ENCODE peak calls at places on chromosomes 3 and 15, in six cellular contexts. A, H, P, L, O and S are unnamed samples.

GRCh38 chr3:134796313-134797079 is 1.4 kb downstream of the EPHB1 start:
- DNase-seq in O (no peak), H (no peak), A (no peak), L (no peak), P (no peak), S (no peak)

GRCh38 chr15:63086271-63086670 is 35.4 kb upstream of the LACTB start:
- DNase-seq in H (no peak), L (no peak), P (no peak), A (no peak), O (no peak), S (no peak)

GRCh38 chr3:75294124-75294523 is 370.0 kb upstream of the FRG2C start:
- DNase-seq in L (peak), H (peak), O (peak), A (peak), P (peak), S (peak)

GRCh38 chr3:101128786-101129185 is 135.6 kb upstream of the ABI3BP start:
- DNase-seq in O (no peak), H (no peak), L (no peak), A (peak), P (peak), S (no peak)

GRCh38 chr3:100525753-100526612 is 33.6 kb downstream of the TMEM45A start:
- DNase-seq in P (no peak), O (no peak), A (peak), L (peak), H (peak), S (peak)

GRCh38 chr3:115697263-115698053 is 74.1 kb downstream of the GAP43 start:
- DNase-seq in A (no peak), P (no peak), H (no peak), L (no peak), O (no peak), S (peak)

GRCh38 chr15:86540840-86541467 is 461.3 kb downstream of the AGBL1 start:
- DNase-seq in O (no peak), H (no peak), L (peak), P (no peak), A (no peak), S (no peak)

GRCh38 chr3:37262816-37263393 is 88.5 kb upstream of the LRRFIP2 start:
- DNase-seq in A (no peak), P (no peak), L (no peak), O (no peak), H (no peak), S (no peak)

GRCh38 chr15:40844543-40844981 is 714 bp downstream of the SPINT1 start:
- DNase-seq in H (no peak), P (peak), A (peak), L (no peak), O (peak), S (no peak)

DNA sequence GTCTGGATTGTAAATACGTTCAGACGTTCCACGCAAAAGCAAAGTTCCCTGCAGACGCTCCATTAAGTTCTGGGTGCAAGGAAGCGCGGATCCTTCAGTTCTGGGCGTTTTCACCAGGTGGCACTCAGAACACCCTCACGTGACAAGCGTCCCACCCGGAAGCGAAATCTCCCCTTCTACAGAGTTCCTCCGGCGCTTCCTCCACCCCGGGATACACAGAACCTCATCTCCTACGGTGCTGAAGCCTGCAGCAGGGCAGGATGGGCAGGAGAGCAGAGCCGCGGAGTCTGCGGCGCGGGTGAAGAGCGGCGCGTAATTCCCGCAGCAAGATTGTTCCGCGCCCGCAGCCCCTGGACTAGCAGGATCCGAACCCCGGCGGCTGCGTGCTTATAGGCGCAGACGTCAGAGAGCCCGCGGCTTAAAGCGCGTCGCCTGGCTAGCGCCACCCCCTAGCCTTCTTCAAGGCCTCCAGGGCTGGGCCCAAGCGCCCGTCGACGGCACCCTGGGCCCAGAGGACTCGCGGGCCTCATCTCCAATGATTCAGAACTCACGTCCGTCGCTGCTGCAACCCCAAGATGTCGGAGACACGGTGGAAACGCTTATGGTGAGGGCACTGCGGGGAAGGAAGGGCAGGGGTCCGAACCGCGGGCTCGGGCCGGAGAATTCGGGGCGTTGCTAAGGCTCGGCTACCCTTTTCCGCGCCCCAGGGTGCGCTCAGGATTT is at the start of gene SLC25A38:
- DNase-seq in A (peak), O (peak), P (peak), L (peak), H (peak), S (peak)
- TF ChIP-seq POLR2A in A (peak), O (peak), P (no peak), L (peak), H (no peak), S (peak)

GRCh38 chr3:55569033-55569518 is 82.0 kb upstream of the WNT5A start:
- DNase-seq in H (no peak), A (no peak), L (no peak), P (no peak), O (no peak), S (no peak)
- TF ChIP-seq POLR2A in H (no peak), A (no peak), L (no peak), P (no peak), O (no peak), S (no peak)

GRCh38 chr15:84925906-84926305 is 41.4 kb downstream of the SLC28A1 start:
- DNase-seq in A (no peak), H (no peak), O (no peak), P (no peak), L (no peak), S (no peak)

GRCh38 chr15:84928843-84929168 is 44.3 kb downstream of the SLC28A1 start:
- DNase-seq in L (no peak), A (no peak), H (no peak), O (no peak), P (no peak), S (no peak)

GRCh38 chr15:84926491-84927220 is 42.2 kb downstream of the SLC28A1 start:
- DNase-seq in P (no peak), L (no peak), H (no peak), O (no peak), A (no peak), S (no peak)

GRCh38 chr15:84934942-84935729 is 46.5 kb upstream of the PDE8A start:
- DNase-seq in A (no peak), P (no peak), H (no peak), L (peak), O (no peak), S (no peak)

DNA sequence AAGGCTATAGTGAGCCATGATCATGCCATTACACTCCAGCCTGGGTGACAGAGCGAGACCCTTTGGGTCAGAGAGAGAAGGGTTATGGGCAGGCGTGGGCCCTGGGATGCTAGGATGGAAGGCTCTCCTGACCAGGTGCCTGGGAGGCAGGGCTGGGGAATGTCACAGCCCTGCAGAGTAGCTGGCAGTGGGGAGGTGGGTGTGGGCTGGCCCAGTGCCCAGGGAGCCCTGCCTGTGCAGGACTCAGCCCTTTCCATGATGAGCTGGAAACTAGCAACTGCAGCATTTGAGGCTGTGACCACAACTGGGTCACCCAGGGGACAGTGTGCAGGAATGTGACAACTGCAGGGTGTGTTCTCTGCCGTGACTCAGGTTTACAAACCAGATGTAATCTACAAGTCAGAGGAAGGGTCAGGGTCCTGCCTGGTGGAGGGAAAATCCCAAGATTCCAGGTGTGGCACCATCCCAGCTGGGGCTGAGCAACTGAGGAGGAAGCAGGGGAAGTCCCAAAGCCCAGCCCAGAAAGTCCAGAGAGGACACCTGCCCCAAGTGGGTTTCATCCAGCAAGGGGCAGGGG is 45.4 kb downstream of the SLC28A1 start:
- DNase-seq in H (no peak), A (peak), L (peak), P (peak), O (no peak), S (peak)
- TF ChIP-seq POLR2A in H (no peak), A (no peak), L (no peak), P (no peak), O (no peak), S (no peak)

GRCh38 chr15:74867562-74868458 is 5.4 kb downstream of the SCAMP2 start:
- DNase-seq in O (no peak), A (no peak), L (no peak), P (peak), H (no peak), S (no peak)
- TF ChIP-seq POLR2A in O (no peak), A (no peak), L (no peak), P (no peak), H (no peak), S (no peak)

GRCh38 chr15:56960116-56960515 is 41.7 kb downstream of the TCF12 start:
- DNase-seq in O (no peak), H (no peak), A (no peak), P (no peak), L (no peak), S (no peak)
- TF ChIP-seq POLR2A in O (no peak), H (no peak), A (no peak), P (no peak), L (no peak), S (no peak)

GRCh38 chr3:128127236-128127635 is 3.6 kb upstream of the RUVBL1 start:
- DNase-seq in L (no peak), A (no peak), P (no peak), H (no peak), O (no peak), S (no peak)

GRCh38 chr3:128123231-128123537 is 428 bp downstream of the RUVBL1 start:
- DNase-seq in L (no peak), H (peak), A (no peak), O (no peak), P (no peak), S (no peak)

GRCh38 chr3:128122013-128122412 is 1.6 kb downstream of the RUVBL1 start:
- DNase-seq in O (no peak), H (no peak), L (no peak), A (no peak), P (no peak), S (no peak)

DNA sequence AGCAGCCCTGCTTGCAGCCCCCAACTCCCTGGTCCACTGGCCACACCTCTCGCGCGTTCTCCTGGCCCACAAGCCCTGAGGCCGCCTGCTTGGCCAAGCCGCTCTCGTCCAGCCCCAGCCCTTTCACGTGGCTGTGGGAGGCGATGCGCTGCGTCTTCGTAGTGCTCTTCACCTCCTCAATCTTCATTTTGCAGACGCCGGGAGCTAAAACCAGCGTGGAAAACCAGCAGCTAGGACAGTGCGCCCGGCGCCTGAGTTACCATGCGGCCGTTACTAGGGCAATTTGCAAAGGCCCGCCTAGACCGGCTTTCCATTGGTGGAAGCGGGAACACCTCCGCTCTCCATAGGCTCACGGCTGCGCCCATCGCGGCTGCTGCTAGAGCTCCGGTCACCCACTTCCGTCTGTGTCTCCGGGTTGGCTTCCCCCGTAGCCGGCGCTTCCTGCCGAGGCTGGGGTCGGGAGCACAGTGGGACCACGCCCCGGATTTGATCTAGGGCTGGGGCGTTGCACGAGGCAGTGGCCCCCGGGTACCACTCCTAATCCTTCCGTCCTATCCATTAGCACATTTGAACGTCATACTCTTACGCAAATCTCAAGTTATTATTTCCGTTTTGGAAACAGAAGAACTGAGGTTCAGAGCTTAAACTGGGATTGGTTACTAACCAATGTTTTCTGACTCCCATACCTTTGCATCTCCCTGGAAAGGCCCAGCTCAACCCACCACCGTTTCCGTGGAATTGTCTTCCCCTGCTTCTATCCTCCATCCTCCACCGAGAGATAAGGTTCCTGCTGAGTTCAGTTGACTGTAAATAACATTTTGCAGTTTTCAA is at the start of gene RUVBL1:
- DNase-seq in P (peak), L (peak), H (peak), A (peak), O (peak), S (peak)
- TF ChIP-seq POLR2A in P (no peak), L (peak), H (no peak), A (no peak), O (peak), S (no peak)

DNA sequence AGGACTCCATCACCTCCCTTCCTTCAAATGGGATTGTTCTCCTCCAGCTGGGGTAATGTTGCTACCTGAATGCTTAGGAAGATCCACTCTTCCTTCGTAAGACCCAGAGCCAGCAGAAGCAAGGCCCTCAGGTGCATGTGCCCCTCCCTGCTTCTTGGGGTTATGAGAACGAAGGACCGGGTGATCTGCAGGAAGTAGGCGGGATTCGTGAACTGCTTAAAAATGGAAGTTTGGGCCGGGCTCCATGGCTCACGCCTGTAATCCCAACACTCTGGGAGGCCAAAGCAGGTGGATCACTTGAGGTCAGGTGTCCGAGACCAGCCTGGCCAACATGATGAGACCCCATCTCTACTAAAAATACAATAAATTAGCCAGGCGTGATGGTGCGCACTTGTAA is 8.0 kb downstream of the TLR9 start:
- DNase-seq in L (no peak), P (no peak), O (no peak), A (no peak), H (no peak), S (no peak)
- TF ChIP-seq POLR2A in L (no peak), P (no peak), O (no peak), A (no peak), H (no peak), S (no peak)

GRCh38 chr3:9397331-9397910 is at the start of gene SETD5:
- DNase-seq in H (peak), O (peak), L (peak), A (peak), P (peak), S (peak)

GRCh38 chr3:9397911-9398714 is 698 bp downstream of the SETD5 start:
- DNase-seq in O (no peak), H (peak), P (peak), L (peak), A (peak), S (no peak)

GRCh38 chr3:9395570-9396300 is 1.7 kb upstream of the SETD5 start:
- DNase-seq in P (no peak), O (no peak), H (no peak), A (no peak), L (no peak), S (no peak)

GRCh38 chr3:9396301-9396631 is 1.1 kb upstream of the SETD5 start:
- DNase-seq in L (peak), O (peak), A (peak), P (peak), H (peak), S (peak)

GRCh38 chr3:9396632-9397330 is 634 bp upstream of the SETD5 start:
- DNase-seq in H (peak), O (peak), L (peak), P (peak), A (peak), S (peak)
- TF ChIP-seq POLR2A in H (no peak), O (peak), L (peak), P (no peak), A (no peak), S (peak)